ENCODE peak calls at places on chromosomes 7 and 10, in six cellular contexts. Z, X, G, U, V and L are unnamed samples.
A peak's percentile ranks its signal among the peaks of the same experiment; 100 is the strongest.

GRCh38 chr7:322111-322671 is 32.2 kb downstream of the FOXL3 start:
- DNase-seq in V (peak; percentile 55), U (peak; percentile 66), G (peak; percentile 81), X (peak; percentile 32), Z (peak; percentile 76), L (peak; percentile 18)

GRCh38 chr10:90352288-90352687 is 505.6 kb downstream of the HTR7 start:
- DNase-seq in V (no peak), U (no peak), G (peak; percentile 8), Z (peak; percentile 20), X (no peak), L (no peak)

GRCh38 chr10:88116491-88116890 is 253.1 kb downstream of the PTEN start:
- DNase-seq in Z (no peak), X (no peak), G (no peak), U (peak; percentile 85), V (no peak), L (no peak)

GRCh38 chr7:29809533-29810155 is 3.3 kb downstream of the WIPF3 start:
- DNase-seq in X (no peak), V (no peak), U (no peak), G (no peak), Z (no peak), L (no peak)

GRCh38 chr10:131224106-131224505 is 87.4 kb downstream of the TCERG1L start:
- DNase-seq in V (no peak), G (no peak), Z (no peak), X (no peak), U (no peak), L (no peak)

GRCh38 chr7:137343483-137343841 is at the start of gene PTN:
- DNase-seq in V (peak; percentile 19), X (no peak), Z (peak; percentile 82), U (peak; percentile 74), G (peak; percentile 79), L (no peak)

GRCh38 chr7:101185258-101185839 is 5.3 kb upstream of the NAT16 start:
- DNase-seq in U (peak; percentile 69), Z (no peak), X (no peak), V (no peak), G (no peak), L (no peak)

GRCh38 chr10:1057106-1057657 is 997 bp downstream of the WDR37 start:
- DNase-seq in U (peak; percentile 53), Z (peak; percentile 43), X (no peak), G (peak; percentile 51), V (no peak), L (no peak)

GRCh38 chr7:127798769-127799372 is 146.9 kb downstream of the SND1 start:
- DNase-seq in X (no peak), Z (no peak), G (no peak), V (no peak), U (no peak), L (no peak)

GRCh38 chr7:94247970-94248369 is 146.7 kb upstream of the COL1A2 start:
- DNase-seq in U (no peak), V (no peak), G (no peak), Z (no peak), X (no peak), L (peak; percentile 30)

GRCh38 chr7:31074403-31074802 is 22.3 kb downstream of the ADCYAP1R1 start:
- DNase-seq in U (no peak), V (no peak), G (no peak), Z (no peak), X (no peak), L (no peak)

GRCh38 chr10:93072225-93072712 is 1.4 kb upstream of the CYP26A1 start:
- DNase-seq in X (no peak), G (no peak), Z (peak; percentile 51), U (peak; percentile 18), V (no peak), L (peak; percentile 94)

GRCh38 chr10:93072713-93073538 is 767 bp upstream of the CYP26A1 start:
- DNase-seq in V (no peak), U (peak; percentile 12), Z (peak; percentile 38), G (peak; percentile 24), X (no peak), L (peak; percentile 16)

GRCh38 chr10:93074597-93075368 is 1.1 kb downstream of the CYP26A1 start:
- DNase-seq in X (no peak), G (peak; percentile 66), Z (peak; percentile 59), U (peak; percentile 17), V (no peak), L (peak; percentile 29)

GRCh38 chr10:93074137-93074596 is 474 bp downstream of the CYP26A1 start:
- DNase-seq in X (no peak), G (peak; percentile 73), Z (peak; percentile 71), U (peak; percentile 22), V (peak; percentile 68), L (no peak)

GRCh38 chr10:93073539-93074136 is at the start of gene CYP26A1:
- DNase-seq in X (no peak), Z (peak; percentile 92), G (peak; percentile 70), U (peak; percentile 22), V (no peak), L (peak; percentile 77)
- TF ChIP-seq EZH2 in X (no peak), Z (peak; percentile 60), G (peak; percentile 4), U (peak; percentile 9), V (peak; percentile 20), L (no peak)

GRCh38 chr10:27742926-27743735 is 2.5 kb downstream of the MKX start:
- DNase-seq in V (peak; percentile 27), X (no peak), U (peak; percentile 71), G (peak; percentile 60), Z (peak; percentile 70), L (peak; percentile 20)

GRCh38 chr10:27743736-27744477 is 1.7 kb downstream of the MKX start:
- DNase-seq in Z (peak; percentile 61), X (no peak), V (peak; percentile 23), G (peak; percentile 12), U (peak; percentile 69), L (no peak)

GRCh38 chr10:27745719-27746363 is at the start of gene MKX:
- DNase-seq in V (peak; percentile 53), X (no peak), U (peak; percentile 92), G (peak; percentile 93), Z (peak; percentile 95), L (no peak)

GRCh38 chr10:27745380-27745718 is 270 bp downstream of the MKX start:
- DNase-seq in U (no peak), G (no peak), V (no peak), Z (peak; percentile 83), X (no peak), L (no peak)

DNA sequence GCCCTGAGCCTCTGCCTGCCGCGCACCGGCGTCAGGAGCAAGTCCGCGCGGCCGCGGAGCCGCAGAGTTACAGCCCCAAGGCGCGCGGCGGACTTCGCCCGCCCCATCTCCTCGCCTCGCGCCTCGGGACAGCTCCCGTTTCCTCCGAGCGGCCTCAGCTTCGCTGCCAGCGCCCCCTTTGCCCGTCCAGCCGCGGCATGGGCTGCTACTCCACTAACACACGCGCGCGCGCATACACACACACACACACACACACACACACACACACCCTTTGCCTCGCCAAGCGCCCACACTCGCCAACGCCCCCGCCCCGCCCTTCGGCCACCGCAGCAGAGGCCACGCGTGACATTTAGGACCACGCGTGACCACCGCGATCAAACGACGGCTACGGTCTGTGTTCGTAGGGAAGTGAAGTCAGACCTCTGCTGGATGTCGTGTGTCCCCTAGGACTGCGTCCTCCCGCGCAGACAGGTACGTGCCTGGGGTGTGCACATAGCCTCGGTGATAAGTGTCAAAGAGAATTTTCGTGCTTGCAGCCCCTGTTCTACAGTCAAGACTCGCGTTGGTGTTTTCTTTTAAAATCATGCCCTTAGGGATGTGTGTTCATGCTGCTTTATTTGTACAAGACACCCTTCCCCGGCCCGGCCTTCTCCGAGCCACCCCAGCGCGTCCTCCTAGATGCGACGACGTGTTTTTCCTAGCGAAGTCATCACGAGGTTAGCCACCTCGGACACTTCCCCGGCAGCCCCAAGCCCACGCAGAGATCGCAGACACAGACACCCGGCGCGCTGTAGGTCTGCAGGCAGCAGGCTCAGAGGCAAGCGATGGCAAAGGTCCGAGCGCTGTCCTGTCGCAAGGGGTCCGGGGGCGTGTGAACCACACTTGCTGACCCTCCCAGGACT is 890 bp downstream of the MKX start:
- DNase-seq in V (peak; percentile 34), U (peak; percentile 88), X (no peak), G (peak; percentile 84), Z (peak; percentile 66), L (peak; percentile 47)
- TF ChIP-seq EZH2 in V (peak; percentile 7), U (no peak), X (no peak), G (no peak), Z (peak; percentile 71), L (no peak)

GRCh38 chr10:115092258-115092554 is 959 bp upstream of the ATRNL1 start:
- DNase-seq in X (no peak), G (no peak), V (peak; percentile 26), Z (no peak), U (peak; percentile 26), L (no peak)
- TF ChIP-seq EZH2 in X (no peak), G (peak; percentile 31), V (no peak), Z (no peak), U (no peak), L (no peak)

GRCh38 chr7:97021443-97022261 is 3.0 kb downstream of the DLX5 start:
- DNase-seq in G (no peak), U (no peak), V (peak; percentile 77), Z (peak; percentile 73), X (no peak), L (no peak)
- TF ChIP-seq EZH2 in G (peak; percentile 34), U (no peak), V (no peak), Z (peak; percentile 89), X (no peak), L (no peak)

DNA sequence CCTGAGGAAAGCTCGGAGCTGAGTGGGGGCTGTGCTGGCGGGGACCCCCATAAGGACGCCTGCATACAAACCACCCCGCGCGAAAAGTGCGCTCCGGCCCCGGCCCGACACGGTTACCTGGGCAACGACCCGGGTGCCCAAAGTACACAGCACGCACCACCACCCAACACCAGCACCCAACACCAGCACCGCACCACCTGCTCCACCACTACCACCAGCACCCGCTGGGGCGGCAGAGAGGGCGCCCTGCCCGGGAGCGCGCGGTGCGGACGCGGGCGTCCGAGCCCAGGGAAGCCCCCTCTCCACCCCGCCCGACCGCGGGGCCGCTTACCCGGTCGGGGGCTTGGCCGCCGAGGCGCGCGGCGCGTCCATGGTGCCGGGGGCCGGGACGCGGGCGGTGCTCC is 345 bp downstream of the COBL start:
- DNase-seq in X (no peak), G (no peak), U (peak; percentile 9), V (no peak), Z (peak; percentile 65), L (peak; percentile 27)
- TF ChIP-seq EZH2 in X (no peak), G (no peak), U (no peak), V (no peak), Z (no peak), L (no peak)

GRCh38 chr10:52314007-52314821 is at the start of gene DKK1:
- DNase-seq in Z (peak; percentile 91), X (peak; percentile 86), V (peak; percentile 77), G (peak; percentile 87), U (peak; percentile 92), L (peak; percentile 85)

GRCh38 chr10:52314822-52315552 is 906 bp downstream of the DKK1 start:
- DNase-seq in Z (peak; percentile 17), V (peak; percentile 55), U (peak; percentile 81), G (peak; percentile 46), X (no peak), L (peak; percentile 27)

GRCh38 chr10:52316005-52316404 is 1.9 kb downstream of the DKK1 start:
- DNase-seq in G (no peak), X (no peak), U (peak; percentile 58), Z (no peak), V (peak; percentile 20), L (no peak)

GRCh38 chr10:52312999-52313349 is 1.1 kb upstream of the DKK1 start:
- DNase-seq in X (no peak), U (peak; percentile 24), Z (no peak), G (peak; percentile 24), V (no peak), L (peak; percentile 27)

GRCh38 chr10:52313350-52314006 is 603 bp upstream of the DKK1 start:
- DNase-seq in U (peak; percentile 27), Z (peak; percentile 69), V (peak; percentile 13), X (peak; percentile 55), G (peak; percentile 46), L (peak; percentile 69)
- TF ChIP-seq EZH2 in U (no peak), Z (no peak), V (no peak), X (no peak), G (no peak), L (no peak)